ENCODE peak calls at places on chromosomes 2 and 18, in six cellular contexts. E is cortex of kidney, T is breast epithelium, P is ecto neural progenitor cell, I is substantia nigra, H is left colon. J is an unnamed sample.

GRCh38 chr2:52391576-52391975 is 1359.6 kb upstream of the NRXN1 start:
- DNase-seq in E (no peak), T (no peak), P (no peak), I (no peak), H (no peak), J (no peak)

GRCh38 chr2:232854082-232854481 is 16.0 kb upstream of the SNORC start:
- DNase-seq in E (no peak), T (no peak), P (no peak), I (no peak), H (peak; percentile 57), J (no peak)

GRCh38 chr2:108414256-108414876 is 34.6 kb upstream of the GCC2 start:
- DNase-seq in E (no peak), T (no peak), P (no peak), I (no peak), H (no peak), J (no peak)

GRCh38 chr2:12424820-12425219 is 291.9 kb upstream of the TRIB2 start:
- DNase-seq in E (no peak), T (no peak), P (no peak), I (no peak), H (no peak), J (no peak)

GRCh38 chr2:169397697-169398096 is 35.4 kb upstream of the LRP2 start:
- DNase-seq in E (no peak), T (no peak), P (no peak), I (no peak), H (no peak), J (peak; percentile 22)

GRCh38 chr2:36380624-36381481 is 25.3 kb downstream of the CRIM1 start:
- DNase-seq in E (no peak), T (no peak), P (peak; percentile 72), I (no peak), H (peak; percentile 83), J (no peak)

GRCh38 chr2:33372940-33373553 is 103.4 kb upstream of the RASGRP3 start:
- DNase-seq in E (no peak), T (no peak), P (no peak), I (no peak), H (no peak), J (peak; percentile 54)

GRCh38 chr2:201908901-201909300 is 102.6 kb downstream of the CDK15 start:
- DNase-seq in E (no peak), T (no peak), P (no peak), I (no peak), H (no peak), J (no peak)

GRCh38 chr2:43333656-43334144 is 107.3 kb upstream of the ZFP36L2 start:
- DNase-seq in E (no peak), T (no peak), P (no peak), I (no peak), H (no peak), J (peak; percentile 89)

GRCh38 chr2:166765141-166765540 is 123.1 kb upstream of the XIRP2 start:
- DNase-seq in E (no peak), T (no peak), P (no peak), I (no peak), H (no peak), J (no peak)

GRCh38 chr2:12120281-12121150 is 374.1 kb downstream of the LPIN1 start:
- DNase-seq in E (no peak), T (no peak), P (no peak), I (no peak), H (no peak), J (no peak)

GRCh38 chr2:85887566-85888019 is 1.2 kb downstream of the ST3GAL5 start:
- DNase-seq in E (no peak), T (no peak), P (peak; percentile 61), I (peak; percentile 78), H (peak; percentile 43), J (peak; percentile 64)

GRCh38 chr18:27713727-27714080 is 463.2 kb downstream of the CDH2 start:
- DNase-seq in E (no peak), T (no peak), P (no peak), I (no peak), H (no peak), J (no peak)

GRCh38 chr18:29191263-29191662 is 1014.3 kb upstream of the CDH2 start:
- DNase-seq in E (no peak), T (no peak), P (no peak), I (no peak), H (no peak), J (peak; percentile 1)

GRCh38 chr2:24010477-24011277 is 792 bp downstream of the MFSD2B start:
- DNase-seq in E (no peak), T (no peak), P (no peak), I (no peak), H (no peak), J (no peak)